ENCODE peak calls at places on chromosomes 6 and 20, in four cellular contexts. W, I, F and H are unnamed samples. For H3K4me1 and H3K9me3, the result is how much of the 10 kb centered on the place peaks cover.

GRCh38 chr20:56788041-56788670 is 159.1 kb downstream of the TFAP2C start:
- DNase-seq in W (peak), I (no peak), F (peak), H (no peak)

GRCh38 chr6:122833229-122833556 is 44.1 kb downstream of the SMPDL3A start:
- DNase-seq in W (no peak), I (no peak), F (no peak), H (no peak)

GRCh38 chr20:7392551-7392950 is 547.7 kb downstream of the HAO1 start:
- DNase-seq in W (peak), I (no peak), F (no peak), H (no peak)

GRCh38 chr6:148842631-148843030 is 95.8 kb downstream of the UST start:
- DNase-seq in W (no peak), I (no peak), F (no peak), H (no peak)

GRCh38 chr6:143149771-143150170 is 89.1 kb downstream of the AIG1 start:
- DNase-seq in W (peak), I (no peak), F (no peak), H (no peak)

GRCh38 chr6:125142614-125143013 is 11.0 kb upstream of the TPD52L1 start:
- DNase-seq in W (no peak), I (no peak), F (no peak), H (no peak)

GRCh38 chr6:3447005-3447404 is 9.8 kb downstream of the SLC22A23 start:
- DNase-seq in W (no peak), I (no peak), F (no peak), H (no peak)

GRCh38 chr6:150079604-150080003 is 10.7 kb upstream of the ULBP3 start:
- DNase-seq in W (no peak), I (no peak), F (no peak), H (no peak)

GRCh38 chr6:84560431-84561375 is 203.7 kb downstream of the TBX18 start:
- DNase-seq in W (no peak), I (no peak), F (no peak), H (no peak)

GRCh38 chr6:87541041-87541440 is 48.7 kb downstream of the RARS2 start:
- DNase-seq in W (no peak), I (no peak), F (no peak), H (no peak)

GRCh38 chr6:160534050-160534696 is 129.9 kb downstream of the LPA start:
- DNase-seq in W (peak), I (peak), F (peak), H (no peak)

GRCh38 chr6:68640506-68640875 is 5.4 kb downstream of the ADGRB3 start:
- DNase-seq in W (no peak), I (no peak), F (no peak), H (no peak)

GRCh38 chr6:127366281-127367022 is 23.0 kb upstream of the ECHDC1 start:
- DNase-seq in W (peak), I (no peak), F (peak), H (peak)

GRCh38 chr6:142087950-142088857 is 44.5 kb upstream of the GJE1 start:
- DNase-seq in W (no peak), I (no peak), F (no peak), H (peak)

GRCh38 chr6:129647044-129647443 is 62.9 kb downstream of the ARHGAP18 start:
- DNase-seq in W (no peak), I (no peak), F (no peak), H (no peak)

GRCh38 chr6:49556429-49556837 is 6.0 kb downstream of the C6orf141 start:
- DNase-seq in W (peak), I (no peak), F (peak), H (no peak)

GRCh38 chr6:14520536-14520935 is 403.0 kb downstream of the CD83 start:
- DNase-seq in W (no peak), I (no peak), F (no peak), H (no peak)

GRCh38 chr6:3213334-3213695 is 14.1 kb downstream of the TUBB2B start:
- DNase-seq in W (no peak), I (no peak), F (no peak), H (no peak)

GRCh38 chr20:50735813-50736212 is 4.4 kb downstream of the PARD6B start:
- DNase-seq in W (no peak), I (no peak), F (no peak), H (no peak)

GRCh38 chr6:31888281-31889258 is 8.9 kb downstream of the EHMT2 start:
- DNase-seq in W (no peak), I (peak), F (peak), H (peak)

GRCh38 chr6:105153676-105154075 is 26.1 kb downstream of the POPDC3 start:
- DNase-seq in W (no peak), I (no peak), F (no peak), H (no peak)

GRCh38 chr20:1983311-1983710 is 10.5 kb downstream of the PDYN start:
- DNase-seq in W (no peak), I (no peak), F (no peak), H (no peak)

GRCh38 chr6:21679761-21680265 is 86.3 kb downstream of the SOX4 start:
- DNase-seq in W (peak), I (no peak), F (peak), H (no peak)

GRCh38 chr6:134295953-134296553 is 21.9 kb downstream of the SGK1 start:
- DNase-seq in W (peak), I (no peak), F (peak), H (no peak)

GRCh38 chr6:156953478-156954146 is 176.4 kb downstream of the ARID1B start:
- DNase-seq in W (peak), I (no peak), F (peak), H (no peak)

GRCh38 chr6:35717449-35718353 is 19.1 kb upstream of the ARMC12 start:
- DNase-seq in W (no peak), I (no peak), F (no peak), H (no peak)
- H3K4me1 ChIP-seq in W (under half), I (under half), F (under half), H (half or more)

GRCh38 chr6:17894191-17894590 is 93.2 kb downstream of the KIF13A start:
- DNase-seq in W (no peak), I (no peak), F (no peak), H (no peak)
- H3K9me3 ChIP-seq in W (under half), I (under half), F (under half), H (under half)

GRCh38 chr6:9623985-9624384 is 790.9 kb downstream of the TFAP2A start:
- DNase-seq in W (peak), I (no peak), F (no peak), H (no peak)
- H3K4me3 ChIP-seq in W (no peak), I (no peak), F (no peak), H (no peak)

GRCh38 chr20:59577809-59578601 is 26.3 kb upstream of the PHACTR3 start:
- DNase-seq in W (no peak), I (no peak), F (no peak), H (no peak)

GRCh38 chr20:59575653-59576052 is 28.7 kb upstream of the PHACTR3 start:
- DNase-seq in W (no peak), I (no peak), F (no peak), H (no peak)

GRCh38 chr20:59578602-59579403 is 25.5 kb upstream of the PHACTR3 start:
- DNase-seq in W (no peak), I (no peak), F (no peak), H (no peak)

GRCh38 chr20:59576216-59576953 is 28.0 kb upstream of the PHACTR3 start:
- DNase-seq in W (no peak), I (no peak), F (no peak), H (no peak)

GRCh38 chr20:59577037-59577808 is 27.1 kb upstream of the PHACTR3 start:
- DNase-seq in W (no peak), I (no peak), F (no peak), H (no peak)
- H3K4me1 ChIP-seq in W (under half), I (under half), F (under half), H (under half)

DNA sequence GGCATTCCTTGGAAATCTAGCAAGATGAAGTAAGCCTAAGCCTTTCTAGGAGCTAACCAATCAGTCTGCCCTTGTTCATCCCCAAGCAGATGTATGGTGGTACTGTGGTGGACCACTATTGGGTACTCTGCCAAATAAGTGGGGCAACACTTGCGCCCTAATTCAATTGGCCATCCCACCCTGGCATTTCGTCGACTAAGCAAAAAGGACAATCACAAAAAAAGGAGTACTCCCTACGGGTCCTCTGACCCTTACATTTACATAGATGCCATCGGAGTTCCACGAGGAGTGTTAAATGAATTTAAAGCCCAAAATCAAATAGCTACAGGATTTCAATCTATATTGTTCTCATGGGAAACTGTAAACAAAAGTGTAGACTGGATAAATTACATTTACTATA is 19.5 kb downstream of the CHD6 start:
- DNase-seq in W (no peak), I (no peak), F (no peak), H (no peak)
- H3K9me3 ChIP-seq in W (under half), I (under half), F (under half), H (half or more)

GRCh38 chr20:54173653-54174451 is at the start of gene CYP24A1:
- DNase-seq in W (peak), I (no peak), F (peak), H (peak)
- H3K4me3 ChIP-seq in W (peak), I (no peak), F (no peak), H (no peak)

GRCh38 chr6:111573118-111573883 is 32.4 kb downstream of the TRAF3IP2 start:
- DNase-seq in W (peak), I (no peak), F (peak), H (no peak)

GRCh38 chr6:111572216-111572706 is 33.4 kb downstream of the TRAF3IP2 start:
- DNase-seq in W (no peak), I (no peak), F (no peak), H (no peak)

GRCh38 chr6:111566873-111567517 is 38.7 kb downstream of the TRAF3IP2 start:
- DNase-seq in W (peak), I (no peak), F (no peak), H (peak)

GRCh38 chr6:111566222-111566717 is 39.4 kb downstream of the TRAF3IP2 start:
- DNase-seq in W (no peak), I (no peak), F (no peak), H (no peak)

GRCh38 chr6:111569951-111570350 is 35.7 kb downstream of the TRAF3IP2 start:
- DNase-seq in W (no peak), I (no peak), F (no peak), H (no peak)
- H3K4me1 ChIP-seq in W (under half), I (under half), F (under half), H (under half)

DNA sequence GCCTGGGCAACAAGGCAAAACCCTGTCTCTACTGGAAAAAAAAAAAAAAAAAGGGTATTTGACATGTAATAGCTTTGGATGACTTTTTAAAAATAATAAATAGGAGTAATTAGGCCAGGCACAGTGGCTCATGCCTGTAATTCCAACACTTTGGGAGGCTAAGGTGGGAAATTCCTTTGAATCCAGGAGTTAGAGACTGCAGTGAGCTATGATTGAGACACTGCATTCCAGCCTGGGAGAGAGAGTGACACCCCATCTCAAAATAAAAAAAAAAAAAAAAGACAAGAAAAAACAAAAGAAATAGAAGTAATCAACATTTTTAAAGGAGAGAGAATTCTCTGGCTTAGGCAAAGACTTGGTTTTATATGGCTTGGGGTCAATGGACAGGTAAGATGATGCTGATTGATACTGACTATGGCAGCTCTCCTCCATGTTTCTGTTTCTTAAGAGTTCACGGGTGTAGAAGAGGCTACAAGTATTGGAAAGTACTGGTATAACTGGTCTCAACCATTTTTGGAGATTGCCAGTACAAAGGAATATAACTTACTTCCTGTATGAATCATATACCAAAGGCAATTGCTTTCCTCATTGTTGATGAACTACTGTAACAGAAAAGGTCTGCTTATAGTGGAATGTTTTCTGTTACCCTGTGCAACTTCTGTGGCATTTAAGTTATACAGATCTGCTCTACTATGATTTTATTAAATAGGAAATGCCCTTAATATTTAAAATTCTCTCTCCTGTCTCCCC is 10.1 kb downstream of the MAP3K5 start:
- DNase-seq in W (peak), I (no peak), F (no peak), H (no peak)
- H3K9me3 ChIP-seq in W (under half), I (under half), F (under half), H (under half)